ENCODE peak calls at places on chromosomes 2 and 18, in four cellular contexts. U, D, K and M are unnamed samples.
A peak's percentile ranks its signal among the peaks of the same experiment; 100 is the strongest.

GRCh38 chr2:21233178-21233577 is 109.4 kb downstream of the TDRD15 start:
- DNase-seq in K (no peak), U (no peak), D (no peak), M (no peak)

GRCh38 chr2:9547272-9547991 is 8.2 kb downstream of the ADAM17 start:
- DNase-seq in K (peak; percentile 66), D (peak; percentile 64), U (no peak), M (no peak)

GRCh38 chr18:48031011-48031480 is 100.6 kb upstream of the SMAD2 start:
- DNase-seq in D (peak; percentile 45), K (peak; percentile 42), U (peak; percentile 82), M (no peak)

GRCh38 chr2:148201075-148202004 is 180.4 kb downstream of the MBD5 start:
- DNase-seq in K (peak; percentile 31), D (peak; percentile 12), U (peak; percentile 87), M (peak; percentile 13)

GRCh38 chr2:58594175-58594574 is 353.1 kb upstream of the FANCL start:
- DNase-seq in U (peak; percentile 6), K (no peak), D (no peak), M (no peak)

GRCh38 chr18:67514901-67515540 is 1.5 kb downstream of the DSEL start:
- DNase-seq in U (no peak), K (no peak), D (peak; percentile 53), M (no peak)

GRCh38 chr2:201854221-201854801 is 48.0 kb downstream of the CDK15 start:
- DNase-seq in D (peak; percentile 99), U (no peak), K (peak; percentile 98), M (no peak)

GRCh38 chr2:40127147-40127546 is 324.7 kb downstream of the SLC8A1 start:
- DNase-seq in U (no peak), D (peak; percentile 20), K (no peak), M (no peak)

GRCh38 chr2:170685591-170685990 is 29.5 kb upstream of the SP5 start:
- DNase-seq in U (peak; percentile 45), D (no peak), K (no peak), M (no peak)

GRCh38 chr2:146806295-146807005 is 1038.4 kb upstream of the ACVR2A start:
- DNase-seq in U (no peak), D (peak; percentile 81), K (no peak), M (no peak)

GRCh38 chr2:30266051-30266621 is 34.8 kb downstream of the LBH start:
- DNase-seq in K (no peak), U (no peak), D (peak; percentile 29), M (peak; percentile 72)

GRCh38 chr2:6459138-6459537 is 406.6 kb downstream of the CMPK2 start:
- DNase-seq in U (no peak), K (no peak), D (no peak), M (no peak)

GRCh38 chr2:37489536-37489935 is 145.1 kb downstream of the QPCT start:
- DNase-seq in U (no peak), K (peak; percentile 25), D (no peak), M (no peak)

GRCh38 chr2:134739879-134740301 is 21.1 kb upstream of the TMEM163 start:
- DNase-seq in U (no peak), K (peak; percentile 12), D (peak; percentile 75), M (no peak)

GRCh38 chr2:219155054-219155644 is 5.5 kb downstream of the NHEJ1 start:
- DNase-seq in K (peak; percentile 70), U (peak; percentile 91), D (peak; percentile 46), M (peak; percentile 54)

GRCh38 chr2:43001787-43002468 is 209.5 kb upstream of the HAAO start:
- DNase-seq in U (no peak), D (no peak), K (no peak), M (no peak)

GRCh38 chr2:239666855-239667376 is 266.1 kb upstream of the HDAC4 start:
- DNase-seq in K (no peak), D (no peak), U (no peak), M (no peak)

GRCh38 chr2:222433381-222434173 is 9.2 kb downstream of the SGPP2 start:
- DNase-seq in U (no peak), D (no peak), K (no peak), M (no peak)

GRCh38 chr18:54269924-54270844 is 867 bp downstream of the POLI start:
- DNase-seq in K (peak; percentile 36), U (peak; percentile 37), D (peak; percentile 53), M (peak; percentile 33)

GRCh38 chr2:86671304-86671981 is 47.8 kb upstream of the RNF103 start:
- DNase-seq in K (no peak), D (peak; percentile 6), U (no peak), M (no peak)

GRCh38 chr2:126886201-126886905 is 12.3 kb upstream of the TEX51 start:
- DNase-seq in K (peak; percentile 22), D (peak; percentile 10), U (peak; percentile 91), M (peak; percentile 14)

GRCh38 chr18:48992133-48992532 is 41.4 kb upstream of the SMAD7 start:
- DNase-seq in K (no peak), U (no peak), D (no peak), M (no peak)

GRCh38 chr2:229974271-229974670 is 52.0 kb downstream of the FBXO36 start:
- DNase-seq in K (peak; percentile 95), U (no peak), D (peak; percentile 80), M (no peak)

DNA sequence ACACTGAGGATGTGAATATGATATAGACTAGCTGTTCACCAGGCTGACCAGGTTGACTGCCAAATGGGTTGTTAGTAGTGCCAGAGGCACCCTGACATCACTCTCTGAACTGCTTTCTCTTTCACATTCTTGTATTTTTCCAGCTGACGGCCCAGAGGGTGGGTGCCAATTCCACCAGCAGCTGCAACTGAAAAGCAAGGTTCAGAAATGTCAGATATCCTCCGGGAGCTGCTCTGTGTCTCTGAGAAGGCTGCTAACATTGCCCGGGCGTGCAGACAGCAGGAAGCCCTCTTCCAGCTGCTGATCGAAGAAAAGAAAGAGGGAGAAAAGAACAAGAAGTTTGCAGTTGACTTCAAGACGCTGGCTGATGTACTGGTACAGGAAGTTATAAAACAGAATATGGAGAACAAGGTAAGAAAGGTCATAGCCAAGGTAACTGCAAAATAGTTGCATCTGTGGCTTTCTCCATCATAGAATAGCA is 16.5 kb downstream of the INPP1 start:
- DNase-seq in D (peak; percentile 73), U (peak; percentile 13), K (peak; percentile 66), M (peak; percentile 52)
- H3K4me3 ChIP-seq in D (peak overlapping the region; percentile 54), U (no peak overlapping the region), K (peak overlapping the region; percentile 49), M (peak overlapping the region; percentile 61)

GRCh38 chr2:96325884-96326255 is 753 bp downstream of the ITPRIPL1 start:
- DNase-seq in D (no peak), U (no peak), K (no peak), M (peak; percentile 26)
- H3K4me3 ChIP-seq in D (peak overlapping the region; percentile 62), U (peak overlapping the region; percentile 54), K (no peak overlapping the region), M (peak overlapping the region; percentile 76)

GRCh38 chr2:11746807-11747459 is 501 bp downstream of the LPIN1 start:
- DNase-seq in D (peak; percentile 38), U (peak; percentile 62), K (peak; percentile 24), M (peak; percentile 39)

GRCh38 chr2:11743846-11744553 is 2.4 kb upstream of the LPIN1 start:
- DNase-seq in K (peak; percentile 99), D (peak; percentile 100), U (peak; percentile 91), M (no peak)

GRCh38 chr2:11746376-11746806 is at the start of gene LPIN1:
- DNase-seq in U (peak; percentile 96), K (peak; percentile 81), D (peak; percentile 83), M (peak; percentile 85)

GRCh38 chr2:11744631-11745394 is 1.6 kb upstream of the LPIN1 start:
- DNase-seq in U (peak; percentile 75), D (peak; percentile 57), K (peak; percentile 27), M (peak; percentile 36)

GRCh38 chr2:11745613-11746375 is 638 bp upstream of the LPIN1 start:
- DNase-seq in U (no peak), D (no peak), K (no peak), M (no peak)
- H3K4me3 ChIP-seq in U (no peak overlapping the region), D (peak overlapping the region; percentile 48), K (peak overlapping the region; percentile 40), M (peak overlapping the region; percentile 51)

DNA sequence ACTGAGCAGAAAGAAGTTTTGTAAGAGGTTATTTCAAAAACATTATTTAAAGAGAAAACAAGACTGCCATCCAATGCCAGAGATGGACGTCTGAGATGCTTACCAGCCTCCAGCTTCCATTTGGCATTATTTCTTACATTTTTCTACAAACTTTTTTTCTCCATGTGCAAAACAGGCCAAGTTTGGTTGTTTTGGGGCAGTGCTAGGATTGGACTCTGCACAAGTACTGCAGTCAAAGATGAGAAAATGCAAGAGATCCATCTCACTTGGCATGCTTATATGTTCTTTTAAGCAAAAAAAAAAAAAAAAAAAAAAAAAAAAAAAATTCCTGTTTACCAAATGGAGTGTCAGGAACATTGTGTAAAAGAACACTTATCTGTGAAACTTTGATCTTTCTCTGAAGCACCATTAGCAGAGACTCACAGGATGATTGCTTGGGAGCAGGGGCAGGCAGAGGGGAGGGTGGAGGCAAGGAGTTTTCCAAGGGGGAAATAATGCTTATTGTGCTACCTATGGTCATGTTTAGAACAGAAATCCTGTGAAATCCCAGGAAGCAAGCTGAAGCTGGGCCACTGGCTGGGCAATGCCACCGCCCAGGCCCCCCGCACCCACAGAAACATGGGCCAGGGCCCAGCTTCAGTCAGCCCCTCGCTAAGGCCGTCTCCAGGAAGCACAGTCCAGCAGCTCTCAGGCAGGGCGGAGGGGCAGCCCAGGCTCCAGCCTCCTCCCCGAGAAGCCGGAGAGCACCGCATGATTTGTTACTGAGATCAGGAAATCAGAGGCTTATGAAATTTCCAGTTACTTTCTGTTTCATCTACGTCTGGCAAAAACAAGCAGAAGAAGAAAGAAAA is 229.4 kb downstream of the ZNF516 start:
- DNase-seq in D (no peak), U (no peak), K (peak; percentile 63), M (no peak)
- H3K4me3 ChIP-seq in D (peak overlapping the region; percentile 44), U (no peak overlapping the region), K (peak overlapping the region; percentile 45), M (no peak overlapping the region)